ENCODE peak calls at places on chromosomes 6 and 20, in nine cellular contexts. One of them, this sample, is unnamed.

GRCh38 chr6:105135907-105136432 is 43.8 kb downstream of the POPDC3 start:
- DNase-seq in B cell: no peak
- DNase-seq in CD8-positive, alpha-beta T cell: no peak
- DNase-seq in HFF-Myc: no peak
- DNase-seq in cardiac fibroblast: peak
- DNase-seq in colonic mucosa: no peak
- DNase-seq in IMR-90: peak
- DNase-seq in choroid plexus epithelial cell: peak
- DNase-seq in right atrium auricular region: no peak
- DNase-seq in this sample: no peak

GRCh38 chr20:45621593-45621992 is 7.9 kb upstream of the WFDC10A start:
- DNase-seq in IMR-90: no peak
- DNase-seq in choroid plexus epithelial cell: no peak
- DNase-seq in colonic mucosa: peak
- DNase-seq in B cell: no peak
- DNase-seq in CD8-positive, alpha-beta T cell: no peak
- DNase-seq in cardiac fibroblast: no peak
- DNase-seq in HFF-Myc: no peak
- DNase-seq in right atrium auricular region: no peak
- DNase-seq in this sample: no peak

GRCh38 chr6:85261250-85261649 is 188.6 kb upstream of the NT5E start:
- DNase-seq in colonic mucosa: no peak
- DNase-seq in IMR-90: no peak
- DNase-seq in CD8-positive, alpha-beta T cell: no peak
- DNase-seq in B cell: no peak
- DNase-seq in right atrium auricular region: no peak
- DNase-seq in cardiac fibroblast: no peak
- DNase-seq in choroid plexus epithelial cell: no peak
- DNase-seq in HFF-Myc: peak
- DNase-seq in this sample: no peak

GRCh38 chr6:130303436-130303835 is 62.4 kb upstream of the TMEM200A start:
- DNase-seq in right atrium auricular region: no peak
- DNase-seq in B cell: no peak
- DNase-seq in IMR-90: peak
- DNase-seq in choroid plexus epithelial cell: peak
- DNase-seq in colonic mucosa: no peak
- DNase-seq in cardiac fibroblast: peak
- DNase-seq in HFF-Myc: peak
- DNase-seq in CD8-positive, alpha-beta T cell: no peak
- DNase-seq in this sample: no peak

GRCh38 chr6:139335447-139336210 is 38.8 kb downstream of the CITED2 start:
- DNase-seq in CD8-positive, alpha-beta T cell: no peak
- DNase-seq in right atrium auricular region: no peak
- DNase-seq in HFF-Myc: no peak
- DNase-seq in IMR-90: no peak
- DNase-seq in choroid plexus epithelial cell: no peak
- DNase-seq in cardiac fibroblast: no peak
- DNase-seq in colonic mucosa: no peak
- DNase-seq in B cell: no peak
- DNase-seq in this sample: no peak

GRCh38 chr6:114432380-114432779 is 89.6 kb upstream of the HS3ST5 start:
- DNase-seq in right atrium auricular region: no peak
- DNase-seq in B cell: no peak
- DNase-seq in colonic mucosa: no peak
- DNase-seq in CD8-positive, alpha-beta T cell: no peak
- DNase-seq in choroid plexus epithelial cell: no peak
- DNase-seq in IMR-90: no peak
- DNase-seq in cardiac fibroblast: no peak
- DNase-seq in HFF-Myc: no peak
- DNase-seq in this sample: no peak

GRCh38 chr6:122405417-122405816 is 6.0 kb downstream of the HSF2 start:
- DNase-seq in IMR-90: peak
- DNase-seq in colonic mucosa: no peak
- DNase-seq in cardiac fibroblast: peak
- DNase-seq in right atrium auricular region: no peak
- DNase-seq in HFF-Myc: peak
- DNase-seq in B cell: no peak
- DNase-seq in choroid plexus epithelial cell: no peak
- DNase-seq in CD8-positive, alpha-beta T cell: no peak
- DNase-seq in this sample: no peak

GRCh38 chr6:7759319-7759718 is 33.4 kb downstream of the BMP6 start:
- DNase-seq in cardiac fibroblast: no peak
- DNase-seq in HFF-Myc: no peak
- DNase-seq in IMR-90: no peak
- DNase-seq in choroid plexus epithelial cell: no peak
- DNase-seq in colonic mucosa: no peak
- DNase-seq in CD8-positive, alpha-beta T cell: no peak
- DNase-seq in right atrium auricular region: no peak
- DNase-seq in B cell: no peak
- DNase-seq in this sample: no peak

GRCh38 chr20:59300341-59301081 is at the start of gene EDN3:
- DNase-seq in CD8-positive, alpha-beta T cell: no peak
- DNase-seq in HFF-Myc: no peak
- DNase-seq in right atrium auricular region: no peak
- DNase-seq in choroid plexus epithelial cell: no peak
- DNase-seq in IMR-90: no peak
- DNase-seq in cardiac fibroblast: no peak
- DNase-seq in B cell: no peak
- DNase-seq in colonic mucosa: peak
- DNase-seq in this sample: no peak

GRCh38 chr6:104958720-104959452 is 2.0 kb downstream of the LIN28B start:
- DNase-seq in B cell: no peak
- DNase-seq in colonic mucosa: no peak
- DNase-seq in IMR-90: no peak
- DNase-seq in choroid plexus epithelial cell: peak
- DNase-seq in HFF-Myc: no peak
- DNase-seq in cardiac fibroblast: no peak
- DNase-seq in CD8-positive, alpha-beta T cell: no peak
- DNase-seq in right atrium auricular region: no peak
- DNase-seq in this sample: no peak

GRCh38 chr20:16498526-16499140 is 74.6 kb downstream of the KIF16B start:
- DNase-seq in right atrium auricular region: no peak
- DNase-seq in choroid plexus epithelial cell: no peak
- DNase-seq in HFF-Myc: no peak
- DNase-seq in CD8-positive, alpha-beta T cell: no peak
- DNase-seq in IMR-90: peak
- DNase-seq in cardiac fibroblast: no peak
- DNase-seq in colonic mucosa: no peak
- DNase-seq in B cell: no peak
- DNase-seq in this sample: no peak

DNA sequence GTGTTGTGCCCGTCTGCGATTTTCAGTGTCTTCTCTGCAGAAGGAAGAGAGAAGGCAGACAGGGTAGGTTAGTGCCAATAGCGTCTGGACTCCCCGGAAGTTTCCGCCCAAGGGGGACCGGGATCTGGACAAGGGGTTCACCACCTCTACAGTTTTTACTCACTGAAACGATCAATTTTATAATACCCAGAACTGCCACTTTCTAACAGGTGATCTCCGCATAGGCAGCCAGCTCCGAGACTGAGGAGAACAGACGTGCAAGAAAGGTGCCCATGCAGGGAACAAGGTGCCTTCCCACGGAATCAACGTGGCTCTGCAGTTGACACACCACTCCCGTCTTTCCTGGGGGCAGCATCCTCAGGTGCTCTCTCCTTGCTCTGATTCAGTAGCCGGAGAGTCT is 617.3 kb upstream of the CDH4 start:
- DNase-seq in CD8-positive, alpha-beta T cell: no peak
- DNase-seq in cardiac fibroblast: no peak
- DNase-seq in HFF-Myc: no peak
- DNase-seq in right atrium auricular region: no peak
- DNase-seq in colonic mucosa: no peak
- DNase-seq in choroid plexus epithelial cell: no peak
- DNase-seq in B cell: no peak
- DNase-seq in IMR-90: no peak
- DNase-seq in this sample: peak
- TF ChIP-seq CTCF in CD8-positive, alpha-beta T cell: no peak
- TF ChIP-seq CTCF in cardiac fibroblast: no peak
- TF ChIP-seq CTCF in HFF-Myc: no peak
- TF ChIP-seq CTCF in right atrium auricular region: no peak
- TF ChIP-seq CTCF in colonic mucosa: no peak
- TF ChIP-seq CTCF in choroid plexus epithelial cell: no peak
- TF ChIP-seq CTCF in B cell: no peak
- TF ChIP-seq CTCF in IMR-90: no peak
- TF ChIP-seq CTCF in this sample: no peak

DNA sequence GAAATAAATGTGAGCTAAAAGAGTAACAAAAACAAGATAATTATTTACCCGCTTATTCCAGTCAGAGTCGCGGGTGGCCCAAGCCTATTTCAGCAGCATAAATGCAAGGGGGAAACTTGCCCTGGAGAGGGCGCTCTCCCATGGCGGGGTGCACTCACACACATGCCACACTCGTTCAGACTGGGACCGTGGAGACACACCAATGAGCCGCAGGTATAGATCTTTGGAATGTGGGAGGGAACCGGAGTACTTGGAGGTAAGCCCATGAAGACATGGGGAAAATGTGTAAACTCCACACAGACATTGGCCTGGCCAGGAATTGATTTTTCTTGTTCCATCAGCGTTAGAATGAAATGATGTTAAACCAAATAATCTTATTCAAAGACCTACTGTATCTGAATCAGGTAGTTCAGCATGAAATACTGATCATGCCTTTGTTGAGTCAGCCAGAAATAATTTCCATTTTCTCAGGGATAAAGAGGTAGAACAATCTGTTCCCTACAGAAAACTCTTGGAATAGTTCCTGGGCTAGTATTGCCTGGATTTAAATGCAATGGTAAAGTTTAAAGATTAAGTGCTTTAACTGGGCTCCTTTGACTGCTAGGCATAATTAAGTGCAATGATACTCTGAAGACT is 191.5 kb downstream of the MCHR2 start:
- DNase-seq in cardiac fibroblast: no peak
- DNase-seq in CD8-positive, alpha-beta T cell: no peak
- DNase-seq in choroid plexus epithelial cell: no peak
- DNase-seq in colonic mucosa: no peak
- DNase-seq in B cell: no peak
- DNase-seq in IMR-90: no peak
- DNase-seq in right atrium auricular region: no peak
- DNase-seq in HFF-Myc: no peak
- DNase-seq in this sample: no peak
- TF ChIP-seq CTCF in cardiac fibroblast: no peak
- TF ChIP-seq CTCF in CD8-positive, alpha-beta T cell: no peak
- TF ChIP-seq CTCF in choroid plexus epithelial cell: no peak
- TF ChIP-seq CTCF in colonic mucosa: no peak
- TF ChIP-seq CTCF in B cell: no peak
- TF ChIP-seq CTCF in IMR-90: no peak
- TF ChIP-seq CTCF in right atrium auricular region: no peak
- TF ChIP-seq CTCF in HFF-Myc: peak
- TF ChIP-seq CTCF in this sample: no peak

DNA sequence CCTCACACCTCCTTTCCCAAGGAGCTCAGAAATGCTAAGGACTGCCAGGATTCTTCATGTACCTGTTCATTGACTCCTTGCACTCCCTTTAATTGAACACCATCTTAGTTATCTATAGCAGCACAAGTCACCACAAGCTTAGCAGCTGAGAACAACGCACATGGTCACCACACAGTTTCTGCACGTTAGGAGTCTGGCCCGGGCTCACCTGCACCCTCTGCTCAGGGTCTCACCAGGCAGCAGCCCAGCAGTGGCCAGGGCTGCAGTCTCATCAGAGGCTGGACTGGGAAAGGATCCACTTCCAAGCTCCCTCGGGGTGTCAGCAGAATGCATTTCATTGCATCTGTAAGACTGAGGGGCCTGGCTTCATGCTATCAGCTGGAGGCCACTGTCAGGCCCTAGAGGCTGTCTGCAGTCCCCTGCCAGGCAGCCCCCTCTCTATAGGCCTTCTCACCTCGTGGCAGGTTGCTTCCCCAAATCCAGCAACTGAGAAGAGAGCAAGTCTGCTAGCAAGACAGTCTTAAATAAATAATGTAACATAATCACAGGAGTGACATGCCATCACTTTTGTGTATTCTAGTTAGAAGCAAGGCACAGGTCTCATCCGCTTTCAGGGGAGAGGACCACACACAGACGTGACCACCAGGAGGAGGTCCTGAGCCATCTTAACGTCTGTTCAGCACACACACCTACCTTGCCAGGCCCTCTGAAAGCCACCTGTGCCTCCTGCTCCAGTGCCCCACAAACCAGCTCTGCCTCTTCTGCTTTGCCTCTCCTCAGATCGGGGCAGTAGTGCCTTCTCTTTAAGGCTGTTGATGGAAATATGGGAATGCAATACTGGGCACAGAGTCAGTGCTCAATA is 165.2 kb upstream of the CST7 start:
- DNase-seq in IMR-90: no peak
- DNase-seq in choroid plexus epithelial cell: no peak
- DNase-seq in CD8-positive, alpha-beta T cell: no peak
- DNase-seq in B cell: peak
- DNase-seq in HFF-Myc: no peak
- DNase-seq in right atrium auricular region: no peak
- DNase-seq in cardiac fibroblast: no peak
- DNase-seq in colonic mucosa: no peak
- DNase-seq in this sample: no peak
- TF ChIP-seq CTCF in IMR-90: no peak
- TF ChIP-seq CTCF in choroid plexus epithelial cell: peak
- TF ChIP-seq CTCF in CD8-positive, alpha-beta T cell: no peak
- TF ChIP-seq CTCF in B cell: no peak
- TF ChIP-seq CTCF in HFF-Myc: no peak
- TF ChIP-seq CTCF in right atrium auricular region: no peak
- TF ChIP-seq CTCF in cardiac fibroblast: no peak
- TF ChIP-seq CTCF in colonic mucosa: no peak
- TF ChIP-seq CTCF in this sample: no peak

GRCh38 chr20:1264727-1265126 is 1.4 kb upstream of the SNPH start:
- DNase-seq in colonic mucosa: no peak
- DNase-seq in B cell: no peak
- DNase-seq in IMR-90: no peak
- DNase-seq in HFF-Myc: no peak
- DNase-seq in CD8-positive, alpha-beta T cell: no peak
- DNase-seq in right atrium auricular region: no peak
- DNase-seq in cardiac fibroblast: no peak
- DNase-seq in choroid plexus epithelial cell: no peak
- DNase-seq in this sample: no peak

GRCh38 chr20:1265226-1265915 is 723 bp upstream of the SNPH start:
- DNase-seq in IMR-90: no peak
- DNase-seq in B cell: no peak
- DNase-seq in choroid plexus epithelial cell: no peak
- DNase-seq in right atrium auricular region: no peak
- DNase-seq in cardiac fibroblast: no peak
- DNase-seq in colonic mucosa: no peak
- DNase-seq in CD8-positive, alpha-beta T cell: no peak
- DNase-seq in HFF-Myc: no peak
- DNase-seq in this sample: no peak

GRCh38 chr20:1265916-1266166 is 253 bp upstream of the SNPH start:
- DNase-seq in colonic mucosa: no peak
- DNase-seq in B cell: no peak
- DNase-seq in CD8-positive, alpha-beta T cell: no peak
- DNase-seq in HFF-Myc: no peak
- DNase-seq in choroid plexus epithelial cell: no peak
- DNase-seq in IMR-90: no peak
- DNase-seq in right atrium auricular region: no peak
- DNase-seq in cardiac fibroblast: no peak
- DNase-seq in this sample: no peak

GRCh38 chr20:1266167-1266973 is at the start of gene SNPH:
- DNase-seq in cardiac fibroblast: peak
- DNase-seq in B cell: peak
- DNase-seq in IMR-90: peak
- DNase-seq in choroid plexus epithelial cell: peak
- DNase-seq in colonic mucosa: peak
- DNase-seq in CD8-positive, alpha-beta T cell: peak
- DNase-seq in right atrium auricular region: peak
- DNase-seq in HFF-Myc: no peak
- DNase-seq in this sample: no peak

GRCh38 chr20:1263853-1264252 is 2.2 kb upstream of the SNPH start:
- DNase-seq in right atrium auricular region: no peak
- DNase-seq in colonic mucosa: no peak
- DNase-seq in choroid plexus epithelial cell: peak
- DNase-seq in B cell: no peak
- DNase-seq in cardiac fibroblast: peak
- DNase-seq in CD8-positive, alpha-beta T cell: no peak
- DNase-seq in IMR-90: peak
- DNase-seq in HFF-Myc: no peak
- DNase-seq in this sample: no peak
- TF ChIP-seq CTCF in right atrium auricular region: no peak
- TF ChIP-seq CTCF in colonic mucosa: no peak
- TF ChIP-seq CTCF in choroid plexus epithelial cell: no peak
- TF ChIP-seq CTCF in B cell: no peak
- TF ChIP-seq CTCF in cardiac fibroblast: no peak
- TF ChIP-seq CTCF in CD8-positive, alpha-beta T cell: no peak
- TF ChIP-seq CTCF in IMR-90: no peak
- TF ChIP-seq CTCF in HFF-Myc: no peak
- TF ChIP-seq CTCF in this sample: no peak

This sample was measured in osteocyte.